ENCODE peak calls at places on chromosome 21, in nine cellular contexts. One of them, this sample, is unnamed.
A peak's percentile ranks its signal among the peaks of the same experiment; 100 is the strongest.

GRCh38 chr21:46307625-46308024 is 16.0 kb downstream of the C21orf58 start:
- DNase-seq in progenitor cell of endocrine pancreas: no peak
- DNase-seq in K562: no peak
- DNase-seq in transverse colon: no peak
- DNase-seq in adrenal gland: no peak
- DNase-seq in neural progenitor cell: no peak
- DNase-seq in AG04449: no peak
- DNase-seq in CD8-positive, alpha-beta T cell: no peak
- DNase-seq in fibroblast of lung: no peak
- DNase-seq in this sample: no peak

GRCh38 chr21:38925923-38926322 is 120.2 kb downstream of the ETS2 start:
- DNase-seq in progenitor cell of endocrine pancreas: no peak
- DNase-seq in K562: no peak
- DNase-seq in transverse colon: peak; percentile 55
- DNase-seq in adrenal gland: peak; percentile 72
- DNase-seq in neural progenitor cell: no peak
- DNase-seq in AG04449: peak; percentile 67
- DNase-seq in CD8-positive, alpha-beta T cell: no peak
- DNase-seq in fibroblast of lung: peak; percentile 94
- DNase-seq in this sample: no peak

GRCh38 chr21:33433425-33434114 is 30.4 kb downstream of the IFNGR2 start:
- DNase-seq in progenitor cell of endocrine pancreas: no peak
- DNase-seq in K562: no peak
- DNase-seq in transverse colon: no peak
- DNase-seq in adrenal gland: no peak
- DNase-seq in neural progenitor cell: no peak
- DNase-seq in AG04449: no peak
- DNase-seq in CD8-positive, alpha-beta T cell: no peak
- DNase-seq in fibroblast of lung: no peak
- DNase-seq in this sample: no peak

GRCh38 chr21:33441489-33442477 is 38.0 kb downstream of the TMEM50B start:
- DNase-seq in progenitor cell of endocrine pancreas: no peak
- DNase-seq in K562: no peak
- DNase-seq in transverse colon: peak; percentile 59
- DNase-seq in adrenal gland: peak; percentile 67
- DNase-seq in neural progenitor cell: no peak
- DNase-seq in AG04449: peak; percentile 33
- DNase-seq in CD8-positive, alpha-beta T cell: no peak
- DNase-seq in fibroblast of lung: peak; percentile 94
- DNase-seq in this sample: peak; percentile 61

GRCh38 chr21:33419538-33420123 is 16.4 kb downstream of the IFNGR2 start:
- DNase-seq in progenitor cell of endocrine pancreas: no peak
- DNase-seq in K562: no peak
- DNase-seq in transverse colon: no peak
- DNase-seq in adrenal gland: peak; percentile 43
- DNase-seq in neural progenitor cell: no peak
- DNase-seq in AG04449: no peak
- DNase-seq in CD8-positive, alpha-beta T cell: no peak
- DNase-seq in fibroblast of lung: peak; percentile 96
- DNase-seq in this sample: no peak

GRCh38 chr21:33109574-33110339 is 39.8 kb downstream of the OLIG1 start:
- DNase-seq in progenitor cell of endocrine pancreas: no peak
- DNase-seq in K562: peak; percentile 22
- DNase-seq in transverse colon: no peak
- DNase-seq in adrenal gland: no peak
- DNase-seq in neural progenitor cell: peak; percentile 70
- DNase-seq in AG04449: no peak
- DNase-seq in CD8-positive, alpha-beta T cell: no peak
- DNase-seq in fibroblast of lung: no peak
- DNase-seq in this sample: no peak

GRCh38 chr21:33561373-33561772 is 18.5 kb downstream of the SON start:
- DNase-seq in progenitor cell of endocrine pancreas: no peak
- DNase-seq in K562: no peak
- DNase-seq in transverse colon: no peak
- DNase-seq in adrenal gland: no peak
- DNase-seq in neural progenitor cell: no peak
- DNase-seq in AG04449: no peak
- DNase-seq in CD8-positive, alpha-beta T cell: no peak
- DNase-seq in fibroblast of lung: no peak
- DNase-seq in this sample: no peak

GRCh38 chr21:19853709-19854575 is 1144.3 kb upstream of the NCAM2 start:
- DNase-seq in progenitor cell of endocrine pancreas: no peak
- DNase-seq in K562: peak; percentile 27
- DNase-seq in transverse colon: no peak
- DNase-seq in adrenal gland: no peak
- DNase-seq in neural progenitor cell: no peak
- DNase-seq in AG04449: no peak
- DNase-seq in CD8-positive, alpha-beta T cell: no peak
- DNase-seq in fibroblast of lung: no peak
- DNase-seq in this sample: no peak

GRCh38 chr21:45997495-45998275 is 16.1 kb downstream of the COL6A1 start:
- DNase-seq in progenitor cell of endocrine pancreas: no peak
- DNase-seq in K562: no peak
- DNase-seq in transverse colon: peak; percentile 7
- DNase-seq in adrenal gland: peak; percentile 10
- DNase-seq in neural progenitor cell: no peak
- DNase-seq in AG04449: no peak
- DNase-seq in CD8-positive, alpha-beta T cell: peak; percentile 38
- DNase-seq in fibroblast of lung: no peak
- DNase-seq in this sample: no peak

GRCh38 chr21:38993561-38993960 is 187.8 kb downstream of the ETS2 start:
- DNase-seq in progenitor cell of endocrine pancreas: no peak
- DNase-seq in K562: no peak
- DNase-seq in transverse colon: peak; percentile 45
- DNase-seq in adrenal gland: peak; percentile 76
- DNase-seq in neural progenitor cell: no peak
- DNase-seq in AG04449: peak; percentile 59
- DNase-seq in CD8-positive, alpha-beta T cell: no peak
- DNase-seq in fibroblast of lung: peak; percentile 92
- DNase-seq in this sample: no peak

GRCh38 chr21:38984982-38985422 is 179.3 kb downstream of the ETS2 start:
- DNase-seq in progenitor cell of endocrine pancreas: no peak
- DNase-seq in K562: no peak
- DNase-seq in transverse colon: no peak
- DNase-seq in adrenal gland: peak; percentile 37
- DNase-seq in neural progenitor cell: no peak
- DNase-seq in AG04449: peak; percentile 63
- DNase-seq in CD8-positive, alpha-beta T cell: no peak
- DNase-seq in fibroblast of lung: peak; percentile 96
- DNase-seq in this sample: no peak

GRCh38 chr21:25640671-25641292 is 1.7 kb downstream of the JAM2 start:
- DNase-seq in progenitor cell of endocrine pancreas: no peak
- DNase-seq in K562: no peak
- DNase-seq in transverse colon: no peak
- DNase-seq in adrenal gland: no peak
- DNase-seq in neural progenitor cell: no peak
- DNase-seq in AG04449: no peak
- DNase-seq in CD8-positive, alpha-beta T cell: no peak
- DNase-seq in fibroblast of lung: no peak
- DNase-seq in this sample: no peak

GRCh38 chr21:46298083-46298412 is 11.9 kb downstream of the YBEY start:
- DNase-seq in progenitor cell of endocrine pancreas: no peak
- DNase-seq in K562: no peak
- DNase-seq in transverse colon: no peak
- DNase-seq in adrenal gland: no peak
- DNase-seq in neural progenitor cell: no peak
- DNase-seq in AG04449: no peak
- DNase-seq in CD8-positive, alpha-beta T cell: no peak
- DNase-seq in fibroblast of lung: peak; percentile 36
- DNase-seq in this sample: peak; percentile 24

GRCh38 chr21:32776743-32777142 is 5.2 kb upstream of the PAXBP1 start:
- DNase-seq in progenitor cell of endocrine pancreas: no peak
- DNase-seq in K562: no peak
- DNase-seq in transverse colon: no peak
- DNase-seq in adrenal gland: no peak
- DNase-seq in neural progenitor cell: no peak
- DNase-seq in AG04449: no peak
- DNase-seq in CD8-positive, alpha-beta T cell: no peak
- DNase-seq in fibroblast of lung: no peak
- DNase-seq in this sample: no peak

GRCh38 chr21:33721081-33721480 is 78.8 kb downstream of the ITSN1 start:
- DNase-seq in progenitor cell of endocrine pancreas: no peak
- DNase-seq in K562: no peak
- DNase-seq in transverse colon: no peak
- DNase-seq in adrenal gland: no peak
- DNase-seq in neural progenitor cell: no peak
- DNase-seq in AG04449: no peak
- DNase-seq in CD8-positive, alpha-beta T cell: no peak
- DNase-seq in fibroblast of lung: no peak
- DNase-seq in this sample: no peak

GRCh38 chr21:14952916-14953315 is 111.9 kb downstream of the NRIP1 start:
- DNase-seq in progenitor cell of endocrine pancreas: no peak
- DNase-seq in K562: no peak
- DNase-seq in transverse colon: no peak
- DNase-seq in adrenal gland: no peak
- DNase-seq in neural progenitor cell: no peak
- DNase-seq in AG04449: no peak
- DNase-seq in CD8-positive, alpha-beta T cell: no peak
- DNase-seq in fibroblast of lung: no peak
- DNase-seq in this sample: no peak
- TF ChIP-seq CTCF in progenitor cell of endocrine pancreas: no peak
- TF ChIP-seq CTCF in K562: no peak
- TF ChIP-seq CTCF in transverse colon: no peak
- TF ChIP-seq CTCF in adrenal gland: no peak
- TF ChIP-seq CTCF in neural progenitor cell: no peak
- TF ChIP-seq CTCF in AG04449: no peak
- TF ChIP-seq CTCF in CD8-positive, alpha-beta T cell: no peak
- TF ChIP-seq CTCF in fibroblast of lung: no peak
- TF ChIP-seq CTCF in this sample: no peak

DNA sequence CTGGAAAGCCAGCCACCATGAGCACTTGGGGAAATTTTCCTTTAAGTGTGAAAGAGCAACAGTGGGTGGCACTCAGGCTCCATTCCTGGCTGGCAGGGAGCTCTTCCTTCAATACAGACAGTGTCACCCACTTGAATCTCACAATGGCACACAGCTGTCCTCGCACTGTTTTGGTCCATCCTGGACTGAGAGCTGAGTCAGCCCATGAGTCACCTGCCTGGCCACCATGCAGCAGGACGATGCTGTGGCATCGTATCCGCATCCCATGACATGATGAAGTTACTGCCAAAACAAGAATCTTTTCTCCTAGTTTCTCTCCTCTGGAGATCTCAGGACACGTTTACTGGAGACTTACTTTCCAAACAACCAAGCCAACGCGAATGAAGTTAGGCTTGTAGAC is 6.0 kb downstream of the TMPRSS2 start:
- DNase-seq in progenitor cell of endocrine pancreas: no peak
- DNase-seq in K562: no peak
- DNase-seq in transverse colon: no peak
- DNase-seq in adrenal gland: no peak
- DNase-seq in neural progenitor cell: no peak
- DNase-seq in AG04449: no peak
- DNase-seq in CD8-positive, alpha-beta T cell: no peak
- DNase-seq in fibroblast of lung: no peak
- DNase-seq in this sample: no peak
- TF ChIP-seq CTCF in progenitor cell of endocrine pancreas: no peak
- TF ChIP-seq CTCF in K562: no peak
- TF ChIP-seq CTCF in transverse colon: no peak
- TF ChIP-seq CTCF in adrenal gland: no peak
- TF ChIP-seq CTCF in neural progenitor cell: no peak
- TF ChIP-seq CTCF in AG04449: no peak
- TF ChIP-seq CTCF in CD8-positive, alpha-beta T cell: no peak
- TF ChIP-seq CTCF in fibroblast of lung: no peak
- TF ChIP-seq CTCF in this sample: no peak

DNA sequence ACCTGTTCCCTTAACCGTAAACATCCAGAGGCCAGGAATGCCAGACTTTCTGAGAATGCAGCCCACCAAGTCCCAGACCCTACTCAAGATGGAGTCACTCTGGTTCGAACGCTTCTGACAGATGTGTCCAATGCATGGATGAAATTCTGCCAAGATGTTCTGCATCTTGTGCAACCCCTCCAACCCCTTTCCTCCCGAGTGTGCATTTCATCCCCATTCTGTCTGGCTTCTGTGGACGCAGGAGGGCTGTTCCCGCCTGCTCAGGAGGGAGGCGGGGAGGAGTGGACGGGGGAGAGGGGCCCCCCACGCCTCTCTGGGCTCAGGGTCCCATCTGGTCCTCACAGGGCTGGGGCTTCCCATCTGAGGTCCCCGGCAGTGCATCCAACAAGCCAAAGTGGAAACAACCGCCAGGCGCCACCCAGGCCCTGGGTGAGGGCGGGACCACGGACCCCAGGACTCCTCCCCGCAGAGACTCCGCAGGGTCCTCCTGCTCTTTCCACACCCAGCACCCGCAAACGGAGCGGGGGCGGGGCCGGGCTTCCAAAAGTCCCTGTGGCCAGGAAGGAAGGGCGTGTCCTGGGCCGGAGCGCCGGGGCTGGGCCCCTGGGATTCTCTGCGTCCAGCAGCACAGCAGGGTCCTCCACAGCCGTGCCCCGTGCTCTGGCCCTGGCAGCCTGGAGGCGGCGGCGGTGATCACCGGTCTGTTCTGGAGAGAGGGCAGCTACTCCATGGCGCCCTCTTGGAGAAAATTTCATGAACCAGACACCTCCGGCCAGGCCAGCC is 27.7 kb upstream of the SUMO3 start:
- DNase-seq in progenitor cell of endocrine pancreas: peak; percentile 44
- DNase-seq in K562: peak; percentile 97
- DNase-seq in transverse colon: peak; percentile 68
- DNase-seq in adrenal gland: peak; percentile 57
- DNase-seq in neural progenitor cell: peak; percentile 88
- DNase-seq in AG04449: no peak
- DNase-seq in CD8-positive, alpha-beta T cell: peak; percentile 70
- DNase-seq in fibroblast of lung: peak; percentile 46
- DNase-seq in this sample: peak; percentile 26
- TF ChIP-seq CTCF in progenitor cell of endocrine pancreas: peak; percentile 54
- TF ChIP-seq CTCF in K562: peak; percentile 78
- TF ChIP-seq CTCF in transverse colon: no peak
- TF ChIP-seq CTCF in adrenal gland: no peak
- TF ChIP-seq CTCF in neural progenitor cell: peak; percentile 52
- TF ChIP-seq CTCF in AG04449: peak; percentile 53
- TF ChIP-seq CTCF in CD8-positive, alpha-beta T cell: no peak
- TF ChIP-seq CTCF in fibroblast of lung: peak; percentile 43
- TF ChIP-seq CTCF in this sample: no peak

GRCh38 chr21:40699366-40699765 is 147.6 kb downstream of the DSCAM start:
- DNase-seq in progenitor cell of endocrine pancreas: no peak
- DNase-seq in K562: no peak
- DNase-seq in transverse colon: no peak
- DNase-seq in adrenal gland: no peak
- DNase-seq in neural progenitor cell: no peak
- DNase-seq in AG04449: no peak
- DNase-seq in CD8-positive, alpha-beta T cell: no peak
- DNase-seq in fibroblast of lung: no peak
- DNase-seq in this sample: no peak

DNA sequence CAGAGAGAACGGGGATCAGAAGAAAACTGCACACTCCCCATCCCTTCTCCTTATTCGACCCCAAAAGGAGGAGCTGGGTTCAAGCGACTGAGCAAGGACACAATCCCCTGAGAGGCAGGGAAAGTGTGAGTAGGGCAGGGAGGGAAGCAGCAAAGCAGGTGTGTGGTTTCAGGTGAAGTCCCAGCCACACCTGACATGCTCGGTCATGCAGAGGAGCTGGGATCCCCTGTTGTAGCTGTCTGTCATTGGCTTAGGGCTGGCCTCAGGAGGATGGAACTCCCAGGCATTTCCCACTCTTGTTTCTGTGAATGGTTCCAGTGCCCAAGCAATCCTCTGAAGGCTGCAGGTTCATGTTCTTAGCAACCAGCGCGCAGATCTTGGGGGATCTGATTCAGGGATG is 150.7 kb downstream of the DSCAM start:
- DNase-seq in progenitor cell of endocrine pancreas: no peak
- DNase-seq in K562: no peak
- DNase-seq in transverse colon: no peak
- DNase-seq in adrenal gland: no peak
- DNase-seq in neural progenitor cell: no peak
- DNase-seq in AG04449: no peak
- DNase-seq in CD8-positive, alpha-beta T cell: no peak
- DNase-seq in fibroblast of lung: no peak
- DNase-seq in this sample: no peak
- TF ChIP-seq CTCF in progenitor cell of endocrine pancreas: no peak
- TF ChIP-seq CTCF in K562: no peak
- TF ChIP-seq CTCF in transverse colon: no peak
- TF ChIP-seq CTCF in adrenal gland: no peak
- TF ChIP-seq CTCF in neural progenitor cell: no peak
- TF ChIP-seq CTCF in AG04449: no peak
- TF ChIP-seq CTCF in CD8-positive, alpha-beta T cell: no peak
- TF ChIP-seq CTCF in fibroblast of lung: no peak
- TF ChIP-seq CTCF in this sample: no peak